ENCODE peak calls at places on chromosomes 11 and 22, in seven cellular contexts. E is H1, X is GM12878, C is SK-N-SH, I is GM12891, J is K562, O is HepG2. W is an unnamed sample.
A peak's percentile ranks its signal among the peaks of the same experiment; 100 is the strongest.

GRCh38 chr22:47174671-47175111 is 412.2 kb downstream of the TBC1D22A start:
- DNase-seq in O (no peak), I (no peak), C (no peak), X (no peak), E (no peak), J (no peak), W (no peak)

GRCh38 chr11:86818466-86819282 is 18.3 kb downstream of the PRSS23 start:
- DNase-seq in X (peak; percentile 7), E (no peak), I (no peak), O (peak; percentile 42), J (peak; percentile 49), C (peak; percentile 51), W (no peak)

GRCh38 chr11:70501026-70501901 is 102.9 kb downstream of the CTTN start:
- DNase-seq in O (no peak), E (no peak), J (no peak), I (no peak), C (peak; percentile 84), X (no peak), W (no peak)

GRCh38 chr11:109426442-109426841 is 4.5 kb downstream of the C11orf87 start:
- DNase-seq in J (no peak), C (peak; percentile 11), E (no peak), I (no peak), X (no peak), O (no peak), W (no peak)

GRCh38 chr22:22182218-22182989 is 62.2 kb upstream of the VPREB1 start:
- DNase-seq in C (no peak), O (no peak), I (no peak), J (no peak), X (no peak), E (no peak), W (no peak)

GRCh38 chr11:11618973-11619435 is 2.8 kb downstream of the GALNT18 start:
- DNase-seq in J (no peak), I (no peak), E (no peak), X (no peak), O (peak; percentile 6), C (no peak), W (no peak)

GRCh38 chr11:130894322-130895025 is 21.8 kb downstream of the SNX19 start:
- DNase-seq in J (peak; percentile 62), X (peak; percentile 15), I (peak; percentile 12), C (peak; percentile 57), O (peak; percentile 71), E (peak; percentile 87), W (no peak)

GRCh38 chr11:13261600-13262061 is 16.0 kb upstream of the BMAL1 start:
- DNase-seq in E (no peak), C (no peak), X (no peak), O (no peak), J (no peak), I (no peak), W (no peak)

GRCh38 chr11:76772100-76772782 is 10.9 kb upstream of the TSKU start:
- DNase-seq in J (no peak), X (no peak), I (no peak), O (peak; percentile 68), E (no peak), C (no peak), W (no peak)

GRCh38 chr11:18723991-18724390 is 2.0 kb downstream of the IGSF22 start:
- DNase-seq in O (no peak), J (no peak), X (no peak), I (no peak), C (no peak), E (no peak), W (no peak)

GRCh38 chr11:69696749-69697488 is 6.9 kb downstream of the FGF19 start:
- DNase-seq in O (no peak), I (no peak), X (no peak), J (no peak), E (no peak), C (no peak), W (no peak)

GRCh38 chr22:42645938-42646568 is 3.1 kb downstream of the CYB5R3 start:
- DNase-seq in E (no peak), J (no peak), O (no peak), X (no peak), C (no peak), I (no peak), W (no peak)

GRCh38 chr11:76665921-76666351 is 4.6 kb downstream of the LRRC32 start:
- DNase-seq in X (no peak), I (no peak), O (no peak), C (peak; percentile 20), E (no peak), J (no peak), W (peak; percentile 13)

GRCh38 chr22:46068176-46068907 is 82.0 kb upstream of the PPARA start:
- DNase-seq in X (no peak), J (no peak), O (no peak), C (no peak), E (no peak), I (no peak), W (no peak)

GRCh38 chr11:67649634-67650540 is 643 bp downstream of the ACY3 start:
- DNase-seq in I (no peak), X (no peak), J (no peak), E (peak; percentile 47), O (no peak), C (no peak), W (peak; percentile 24)

GRCh38 chr11:126341760-126342161 is 13.7 kb upstream of the ST3GAL4 start:
- DNase-seq in X (no peak), J (peak; percentile 40), E (no peak), I (no peak), O (no peak), C (no peak), W (no peak)

GRCh38 chr11:64643258-64643881 is 52.4 kb downstream of the SLC22A12 start:
- DNase-seq in E (peak; percentile 73), I (no peak), J (peak; percentile 29), C (peak; percentile 94), O (no peak), X (no peak), W (no peak)

GRCh38 chr11:21768388-21768787 is 424.5 kb upstream of the ANO5 start:
- DNase-seq in X (no peak), C (no peak), E (no peak), O (no peak), I (no peak), J (no peak), W (no peak)

GRCh38 chr11:11268706-11269105 is 84.3 kb downstream of the CSNK2A3 start:
- DNase-seq in C (no peak), E (no peak), J (no peak), O (no peak), I (no peak), X (no peak), W (no peak)

GRCh38 chr22:40193429-40194421 is 16.0 kb downstream of the TNRC6B start:
- DNase-seq in X (no peak), C (no peak), I (no peak), E (peak; percentile 63), J (no peak), O (no peak), W (no peak)

GRCh38 chr22:40199223-40199622 is 21.5 kb downstream of the TNRC6B start:
- DNase-seq in C (no peak), X (no peak), E (no peak), O (no peak), I (no peak), J (no peak), W (no peak)

GRCh38 chr22:40199852-40200251 is 22.1 kb downstream of the TNRC6B start:
- DNase-seq in X (no peak), E (no peak), O (no peak), I (no peak), J (no peak), C (no peak), W (no peak)

GRCh38 chr22:40194656-40195055 is 16.9 kb downstream of the TNRC6B start:
- DNase-seq in O (no peak), J (no peak), I (no peak), E (no peak), C (no peak), X (no peak), W (no peak)

GRCh38 chr22:40196628-40197027 is 18.9 kb downstream of the TNRC6B start:
- DNase-seq in I (no peak), C (no peak), E (no peak), X (peak; percentile 48), O (no peak), J (no peak), W (peak; percentile 29)
- TF ChIP-seq POLR2AphosphoS5 in I (no peak), C (no peak), E (no peak), X (no peak), O (no peak), J (no peak), W (no peak)

GRCh38 chr22:33272866-33273265 is 214.7 kb upstream of the SYN3 start:
- DNase-seq in O (no peak), X (peak; percentile 60), I (no peak), E (no peak), J (no peak), C (no peak), W (no peak)

GRCh38 chr22:33270596-33270995 is 212.4 kb upstream of the SYN3 start:
- DNase-seq in C (no peak), I (no peak), O (peak; percentile 64), X (no peak), J (no peak), E (no peak), W (no peak)

GRCh38 chr22:33271390-33272161 is 213.4 kb upstream of the SYN3 start:
- DNase-seq in X (peak; percentile 95), E (no peak), J (no peak), C (no peak), I (peak; percentile 28), O (no peak), W (peak; percentile 21)

GRCh38 chr22:33274214-33274828 is 216.1 kb upstream of the SYN3 start:
- DNase-seq in J (peak; percentile 35), O (peak; percentile 27), C (no peak), X (no peak), E (peak; percentile 83), I (peak; percentile 44), W (peak; percentile 42)

GRCh38 chr22:33272180-33272579 is 214.0 kb upstream of the SYN3 start:
- DNase-seq in I (no peak), C (no peak), X (no peak), O (peak; percentile 97), E (no peak), J (no peak), W (no peak)
- TF ChIP-seq TAF1 in I (no peak), C (no peak), X (no peak), O (no peak), E (no peak), J (no peak), W (no peak)

GRCh38 chr11:128528294-128528693 is 59.1 kb downstream of the ETS1 start:
- DNase-seq in E (no peak), I (no peak), J (no peak), C (no peak), O (no peak), X (no peak), W (no peak)
- TF ChIP-seq POLR2AphosphoS5 in E (no peak), I (no peak), J (no peak), C (no peak), O (no peak), X (no peak), W (no peak)

DNA sequence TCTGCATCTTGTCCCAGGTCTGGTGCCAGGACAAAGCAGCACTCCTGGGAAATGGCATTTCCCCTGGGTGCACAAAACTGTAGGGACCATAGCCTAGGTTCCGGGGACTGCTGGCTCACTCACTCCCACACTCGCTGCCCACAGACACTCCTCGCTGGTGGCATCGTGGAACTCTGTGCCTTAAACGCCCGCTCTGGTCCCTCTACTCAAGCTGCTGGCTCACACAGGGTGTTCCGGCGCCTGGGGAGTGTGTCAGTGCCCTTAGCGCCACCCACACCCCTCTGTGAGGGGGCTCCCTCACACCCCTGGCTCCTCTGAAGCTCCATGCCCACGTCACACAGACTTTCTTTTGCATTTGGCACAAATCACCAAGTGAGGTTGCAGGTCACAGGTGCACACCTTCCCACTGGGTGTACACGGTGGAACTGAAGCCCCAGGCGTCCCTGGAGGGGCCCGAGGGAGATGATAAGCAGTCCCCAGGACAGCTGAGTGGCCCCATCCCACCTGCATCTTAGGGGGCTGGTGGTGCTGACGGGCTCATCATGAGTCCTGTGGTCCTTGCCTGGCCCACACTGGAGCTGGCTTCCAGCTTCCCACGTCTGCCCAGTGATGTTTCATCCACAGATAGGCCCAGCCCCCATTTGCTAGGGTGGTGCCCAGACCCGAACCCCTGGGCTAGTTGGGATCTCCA is 23.2 kb upstream of the DGCR8 start:
- DNase-seq in O (no peak), I (no peak), C (no peak), X (no peak), J (no peak), E (no peak), W (no peak)
- TF ChIP-seq TAF1 in O (no peak), I (no peak), C (no peak), X (no peak), J (no peak), E (no peak), W (no peak)

W was measured in GM12892.